ENCODE peak calls at places on chromosomes 11 and 22, in ten cellular contexts. Y, D, K, P, J, G, E, X, B and R are unnamed samples.

GRCh38 chr11:14894657-14895598 is 2.9 kb upstream of the CYP2R1 start:
- DNase-seq in Y (peak), B (peak), E (no peak), J (no peak), K (peak), P (no peak), G (no peak), D (peak), X (no peak), R (no peak)

GRCh38 chr11:3835752-3836151 is 5.0 kb downstream of the RHOG start:
- DNase-seq in K (no peak), B (no peak), P (no peak), J (no peak), X (no peak), G (no peak), Y (no peak), E (no peak), D (no peak), R (no peak)

GRCh38 chr11:11608783-11609232 is 13.0 kb downstream of the GALNT18 start:
- DNase-seq in P (no peak), D (no peak), Y (no peak), G (no peak), X (no peak), E (no peak), J (no peak), K (no peak), B (no peak), R (no peak)

GRCh38 chr11:34346551-34346950 is 11.3 kb downstream of the ABTB2 start:
- DNase-seq in Y (peak), D (no peak), P (no peak), E (no peak), K (no peak), X (peak), J (peak), G (no peak), B (no peak), R (no peak)

GRCh38 chr11:81420668-81421550 is 1312.8 kb downstream of the FAM181B start:
- DNase-seq in E (no peak), P (no peak), K (no peak), J (no peak), B (no peak), X (no peak), D (no peak), G (no peak), Y (peak), R (no peak)

GRCh38 chr11:123111465-123111864 is 49.5 kb upstream of the HSPA8 start:
- DNase-seq in D (no peak), G (no peak), J (no peak), P (no peak), K (no peak), X (peak), E (no peak), B (no peak), Y (no peak), R (no peak)

GRCh38 chr22:31676700-31677099 is 14.7 kb upstream of the PISD start:
- DNase-seq in Y (peak), B (peak), J (peak), P (peak), E (peak), K (peak), G (peak), D (peak), X (peak), R (peak)

GRCh38 chr22:39176067-39176621 is 23.7 kb upstream of the CBX7 start:
- DNase-seq in X (no peak), G (peak), Y (peak), E (peak), J (peak), D (peak), P (peak), B (peak), K (no peak), R (peak)

GRCh38 chr22:46537946-46538815 is 761 bp upstream of the CELSR1 start:
- DNase-seq in J (no peak), G (no peak), K (no peak), D (no peak), B (no peak), P (no peak), X (peak), Y (no peak), E (no peak), R (no peak)

GRCh38 chr11:1574256-1575242 is 2.5 kb upstream of the DUSP8 start:
- DNase-seq in B (no peak), E (peak), G (peak), K (no peak), J (peak), P (no peak), D (peak), Y (peak), X (peak), R (peak)

GRCh38 chr22:40782521-40782920 is 36.6 kb downstream of the SLC25A17 start:
- DNase-seq in P (no peak), E (no peak), K (no peak), J (no peak), B (no peak), G (no peak), X (no peak), Y (no peak), D (no peak), R (no peak)

GRCh38 chr11:2267306-2267861 is 3.0 kb downstream of the ASCL2 start:
- DNase-seq in J (peak), K (no peak), E (peak), X (no peak), D (no peak), P (no peak), Y (peak), B (no peak), G (no peak), R (peak)

GRCh38 chr22:33835196-33835788 is 85.0 kb downstream of the LARGE1 start:
- DNase-seq in Y (no peak), X (no peak), K (no peak), E (no peak), D (no peak), G (no peak), P (no peak), B (no peak), J (no peak), R (peak)

GRCh38 chr22:38681784-38682335 is at the start of gene TOMM22:
- DNase-seq in G (peak), B (peak), D (peak), Y (peak), E (peak), K (peak), P (peak), J (peak), X (peak), R (peak)

GRCh38 chr22:22928666-22929380 is 41.2 kb downstream of the IGLL5 start:
- DNase-seq in J (no peak), D (no peak), K (no peak), Y (no peak), E (no peak), X (no peak), B (no peak), P (no peak), G (peak), R (no peak)

DNA sequence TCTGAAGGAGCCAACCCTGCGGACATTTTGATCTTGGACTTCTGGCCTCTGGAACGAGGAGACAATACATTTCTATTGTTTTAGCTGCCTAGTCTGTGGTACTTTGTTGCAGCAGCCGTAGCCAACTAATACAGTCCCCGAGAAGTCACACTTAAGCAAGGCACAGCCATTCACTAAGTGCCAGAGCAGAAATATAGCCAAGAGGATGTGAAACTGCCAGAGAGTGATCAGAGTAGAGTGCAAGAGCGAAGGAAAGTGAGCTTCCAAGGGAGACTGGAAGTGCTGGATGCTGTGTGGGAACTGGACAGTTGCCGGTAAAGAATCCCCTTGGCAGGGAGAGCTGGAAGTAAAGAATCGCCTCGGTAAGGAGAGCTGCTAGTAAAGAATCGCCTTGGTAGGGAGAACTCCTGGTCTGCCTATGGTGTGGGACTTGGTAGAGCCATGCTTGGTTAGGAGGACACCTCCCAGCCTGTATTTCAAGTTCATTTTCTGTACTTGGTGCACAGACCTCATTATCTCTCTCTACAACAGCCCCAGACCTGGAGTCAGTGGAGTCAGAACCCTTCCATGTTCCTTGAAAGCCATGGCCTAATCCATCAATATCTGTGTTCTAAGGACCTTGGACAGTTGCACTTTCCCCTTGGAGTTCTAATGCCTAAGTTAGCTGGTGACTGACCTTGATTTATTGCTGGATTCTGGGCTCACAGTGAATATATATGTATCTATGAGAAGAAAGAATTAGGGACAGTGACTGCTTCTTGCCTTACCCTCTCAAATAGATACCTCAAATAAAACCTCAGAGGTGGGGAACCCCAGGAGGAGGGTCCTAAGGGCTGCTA is 162.1 kb downstream of the LDLRAD3 start:
- DNase-seq in D (no peak), G (no peak), K (no peak), B (no peak), X (no peak), E (no peak), Y (no peak), J (no peak), P (no peak), R (no peak)
- TF ChIP-seq POLR2A in D (no peak), G (no peak), K (no peak), B (no peak), X (no peak), E (no peak), Y (no peak), J (no peak), P (no peak), R (no peak)

GRCh38 chr11:45036010-45036409 is 85.3 kb upstream of the TP53I11 start:
- DNase-seq in X (no peak), B (no peak), Y (no peak), G (no peak), E (no peak), J (no peak), K (no peak), D (no peak), P (no peak), R (no peak)
- H3K4me3 ChIP-seq in X (no peak), B (no peak), Y (no peak), G (no peak), E (no peak), J (no peak), K (no peak), D (no peak), P (no peak), R (no peak)

GRCh38 chr11:116826751-116827431 is 2.8 kb upstream of the APOC3 start:
- DNase-seq in E (peak), K (no peak), P (no peak), B (peak), D (no peak), G (no peak), J (no peak), X (no peak), Y (no peak), R (no peak)
- H3K27ac ChIP-seq in E (peak), K (no peak), P (no peak), B (peak), D (no peak), G (no peak), J (no peak), X (no peak), Y (no peak), R (no peak)

GRCh38 chr11:131865860-131866259 is 495.4 kb downstream of the NTM start:
- DNase-seq in P (no peak), D (no peak), G (no peak), E (no peak), B (no peak), Y (no peak), J (no peak), X (no peak), K (no peak), R (no peak)
- TF ChIP-seq POLR2A in P (no peak), D (no peak), G (no peak), E (no peak), B (no peak), Y (no peak), J (no peak), X (no peak), K (no peak), R (no peak)

GRCh38 chr11:64314146-64314804 is 3.1 kb downstream of the TRMT112 start:
- DNase-seq in B (no peak), E (no peak), K (no peak), P (no peak), X (no peak), J (no peak), Y (no peak), G (no peak), D (no peak), R (no peak)
- H3K4me3 ChIP-seq in B (no peak), E (peak), K (no peak), P (no peak), X (no peak), J (no peak), Y (no peak), G (peak), D (no peak), R (no peak)

DNA sequence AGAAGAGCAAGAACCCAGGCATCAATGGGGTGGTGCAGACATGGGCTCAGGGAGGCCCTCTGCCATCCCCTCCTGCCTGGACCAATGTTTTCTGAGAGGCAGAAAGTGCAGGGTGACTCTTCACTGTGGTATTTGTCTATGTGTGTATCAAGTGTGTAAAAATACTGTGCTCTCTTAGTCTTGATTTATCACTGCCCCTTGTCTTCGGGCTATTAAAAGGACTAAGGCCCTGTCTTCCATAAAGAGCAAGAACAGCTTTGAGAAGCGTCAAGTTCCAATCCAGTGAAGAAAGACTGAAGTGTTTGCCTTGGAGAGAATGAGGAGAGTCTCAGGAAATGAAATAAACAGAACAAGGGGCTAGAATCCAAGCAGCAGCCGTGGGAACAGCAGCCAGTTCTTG is 14.4 kb downstream of the PRSS23 start:
- DNase-seq in P (no peak), B (no peak), J (no peak), G (no peak), E (no peak), X (no peak), D (no peak), K (no peak), Y (no peak), R (no peak)
- H3K27ac ChIP-seq in P (peak), B (no peak), J (peak), G (peak), E (peak), X (peak), D (no peak), K (peak), Y (no peak), R (peak)

GRCh38 chr22:42577623-42578240 is 24.0 kb downstream of the SERHL2 start:
- DNase-seq in Y (no peak), E (no peak), G (no peak), J (no peak), B (no peak), K (no peak), P (no peak), X (no peak), D (no peak), R (no peak)
- TF ChIP-seq POLR2A in Y (no peak), E (no peak), G (no peak), J (no peak), B (no peak), K (no peak), P (no peak), X (no peak), D (no peak), R (no peak)